ENCODE peak calls at places on chromosomes 6 and 20, in ten cellular contexts. M is mucosa of descending colon; H is AML-193; G is GDM1; A is ovary; Z is BJ; S is T-helper 22 cell; X is amniotic stem cell; K is PC-9; D is effector memory CD4-positive, alpha-beta T cell. U is an unnamed sample.

GRCh38 chr20:50654899-50655298 is 36.4 kb downstream of the RIPOR3 start:
- DNase-seq in H (no peak), G (no peak), M (no peak), D (no peak), K (no peak), X (no peak), A (no peak), Z (no peak), S (no peak), U (peak)

GRCh38 chr6:166361080-166361429 is 18.7 kb upstream of the SFT2D1 start:
- DNase-seq in G (no peak), Z (no peak), K (no peak), M (no peak), X (no peak), A (no peak), D (no peak), H (peak), S (no peak), U (no peak)

GRCh38 chr6:40307712-40308111 is 279.5 kb downstream of the LRFN2 start:
- DNase-seq in S (no peak), K (no peak), Z (no peak), M (no peak), D (no peak), X (no peak), H (no peak), G (no peak), A (no peak), U (no peak)

GRCh38 chr6:134517145-134517658 is 199.3 kb upstream of the SGK1 start:
- DNase-seq in S (no peak), A (peak), K (peak), M (peak), X (peak), Z (peak), H (no peak), G (no peak), D (no peak), U (peak)

GRCh38 chr6:7137335-7138106 is 29.8 kb downstream of the RREB1 start:
- DNase-seq in K (no peak), G (peak), D (peak), A (peak), H (no peak), S (peak), Z (no peak), X (no peak), M (peak), U (peak)

GRCh38 chr20:11267131-11267761 is 593.4 kb upstream of the JAG1 start:
- DNase-seq in D (no peak), G (no peak), K (peak), S (no peak), M (no peak), H (no peak), Z (peak), A (peak), X (peak), U (peak)

GRCh38 chr20:11711214-11711613 is 206.5 kb upstream of the BTBD3 start:
- DNase-seq in K (no peak), S (no peak), H (no peak), A (no peak), Z (no peak), D (no peak), X (no peak), M (no peak), G (no peak), U (no peak)

GRCh38 chr20:19807901-19808300 is 49.8 kb downstream of the RIN2 start:
- DNase-seq in D (no peak), H (no peak), M (no peak), Z (no peak), G (no peak), K (no peak), A (no peak), X (no peak), S (no peak), U (no peak)

GRCh38 chr20:49424536-49424935 is 57.9 kb downstream of the KCNB1 start:
- DNase-seq in A (no peak), G (no peak), H (no peak), K (no peak), M (no peak), X (no peak), D (no peak), S (no peak), Z (no peak), U (no peak)

GRCh38 chr6:158324136-158324535 is 11.9 kb downstream of the TULP4 start:
- DNase-seq in M (no peak), Z (peak), A (no peak), S (no peak), G (no peak), H (no peak), K (no peak), D (no peak), X (no peak), U (no peak)

GRCh38 chr20:53210041-53210440 is 237.9 kb downstream of the TSHZ2 start:
- DNase-seq in M (no peak), H (no peak), A (no peak), Z (no peak), D (no peak), G (no peak), K (no peak), S (no peak), X (no peak), U (no peak)

GRCh38 chr6:133206942-133207341 is 34.2 kb upstream of the EYA4 start:
- DNase-seq in S (no peak), X (no peak), Z (no peak), K (no peak), A (no peak), D (no peak), M (no peak), G (no peak), H (no peak), U (no peak)

GRCh38 chr20:49753133-49753532 is 39.5 kb upstream of the B4GALT5 start:
- DNase-seq in M (no peak), X (no peak), G (no peak), A (no peak), Z (no peak), H (no peak), D (no peak), K (no peak), S (no peak), U (no peak)

GRCh38 chr6:4895971-4896370 is 107.9 kb downstream of the RPP40 start:
- DNase-seq in K (no peak), H (no peak), X (no peak), Z (no peak), D (no peak), A (no peak), M (no peak), S (no peak), G (no peak), U (no peak)

GRCh38 chr20:48636301-48636700 is 191.5 kb downstream of the PREX1 start:
- DNase-seq in H (no peak), Z (no peak), M (no peak), D (no peak), S (no peak), A (no peak), K (no peak), G (no peak), X (no peak), U (no peak)

GRCh38 chr6:37653933-37654565 is 43.6 kb downstream of the MDGA1 start:
- DNase-seq in K (no peak), A (no peak), H (peak), Z (no peak), D (no peak), X (no peak), S (no peak), G (no peak), M (no peak), U (no peak)

GRCh38 chr6:27426045-27426620 is 37.6 kb downstream of the ZNF391 start:
- DNase-seq in H (no peak), K (no peak), S (no peak), M (no peak), Z (no peak), G (no peak), A (no peak), D (no peak), X (no peak), U (no peak)

GRCh38 chr20:11919046-11919445 is 1.4 kb downstream of the BTBD3 start:
- DNase-seq in K (no peak), S (no peak), A (no peak), Z (no peak), G (no peak), D (no peak), H (no peak), X (no peak), M (no peak), U (no peak)

GRCh38 chr6:53300656-53301551 is 47.8 kb downstream of the ELOVL5 start:
- DNase-seq in K (no peak), Z (no peak), S (peak), G (peak), H (no peak), D (peak), M (no peak), X (no peak), A (no peak), U (no peak)

GRCh38 chr20:61295726-61296628 is 43.9 kb downstream of the CDH4 start:
- DNase-seq in D (no peak), X (no peak), Z (no peak), S (no peak), G (no peak), H (no peak), A (no peak), K (no peak), M (no peak), U (no peak)

GRCh38 chr6:52201493-52201892 is 15.3 kb downstream of the IL17A start:
- DNase-seq in K (no peak), G (no peak), M (no peak), A (no peak), D (no peak), X (no peak), Z (no peak), H (no peak), S (no peak), U (no peak)

GRCh38 chr20:20360464-20360863 is 7.4 kb upstream of the INSM1 start:
- DNase-seq in H (peak), A (no peak), S (no peak), M (no peak), K (peak), D (no peak), G (peak), Z (peak), X (peak), U (peak)

GRCh38 chr6:46201701-46202100 is 30.9 kb upstream of the ENPP5 start:
- DNase-seq in X (no peak), M (no peak), A (no peak), D (no peak), S (no peak), K (no peak), G (no peak), H (no peak), Z (no peak), U (no peak)

GRCh38 chr6:11113038-11113437 is 1.5 kb upstream of the ERVFRD-1 start:
- DNase-seq in K (no peak), G (no peak), H (no peak), A (no peak), S (no peak), X (no peak), D (no peak), Z (no peak), M (no peak), U (peak)

GRCh38 chr20:32982617-32983458 is 21.4 kb downstream of the SUN5 start:
- DNase-seq in H (no peak), Z (no peak), M (no peak), S (no peak), A (no peak), D (no peak), G (no peak), X (no peak), K (peak), U (no peak)

GRCh38 chr6:7996538-7997225 is 67.5 kb downstream of the BLOC1S5 start:
- DNase-seq in Z (no peak), S (no peak), K (no peak), G (no peak), H (no peak), X (no peak), A (no peak), D (no peak), M (no peak), U (peak)

GRCh38 chr6:169070506-169071176 is 183.0 kb downstream of the THBS2 start:
- DNase-seq in M (peak), G (no peak), S (no peak), Z (peak), K (peak), A (no peak), X (peak), D (no peak), H (no peak), U (peak)

GRCh38 chr20:17940447-17940971 is 28.1 kb downstream of the SNX5 start:
- DNase-seq in S (no peak), D (no peak), G (no peak), Z (no peak), A (no peak), H (no peak), X (no peak), M (no peak), K (no peak), U (no peak)

GRCh38 chr6:99393698-99394531 is at the start of gene COQ3:
- DNase-seq in G (peak), M (peak), D (peak), H (peak), S (peak), Z (peak), K (peak), X (peak), A (peak), U (peak)

GRCh38 chr20:45336530-45337366 is 11.5 kb downstream of the SDC4 start:
- DNase-seq in A (no peak), H (no peak), M (peak), G (no peak), S (no peak), Z (peak), D (no peak), X (peak), K (peak), U (no peak)

GRCh38 chr20:50153153-50153499 is 397 bp downstream of the PEDS1 start:
- DNase-seq in Z (no peak), X (no peak), K (no peak), S (no peak), M (no peak), G (no peak), A (no peak), D (no peak), H (no peak), U (no peak)

GRCh38 chr20:57619053-57619831 is 984 bp downstream of the ZBP1 start:
- DNase-seq in D (peak), M (peak), S (peak), G (peak), A (no peak), X (no peak), Z (no peak), K (no peak), H (peak), U (no peak)

U was measured in fibroblast of the conjunctiva.